ENCODE peak calls at places on chromosomes 11 and 22, in nine cellular contexts. H, R, O, Z, K, S, P, N and B are unnamed samples.

GRCh38 chr11:134124660-134125451 is 56.0 kb downstream of the JAM3 start:
- DNase-seq in P (no peak), N (no peak), H (peak), Z (peak), K (peak), S (no peak), O (no peak), R (peak), B (no peak)

GRCh38 chr11:102411142-102411541 is 41.4 kb downstream of the TMEM123 start:
- DNase-seq in H (no peak), K (no peak), R (no peak), P (no peak), O (no peak), Z (no peak), S (no peak), N (no peak), B (no peak)

GRCh38 chr11:87840786-87841185 is 334.5 kb downstream of the RAB38 start:
- DNase-seq in N (no peak), S (no peak), K (no peak), O (no peak), P (no peak), Z (no peak), H (no peak), R (no peak), B (no peak)

GRCh38 chr11:36738292-36738861 is 140.3 kb upstream of the RAG2 start:
- DNase-seq in S (no peak), K (no peak), R (no peak), O (peak), N (no peak), H (no peak), Z (no peak), P (no peak), B (no peak)

GRCh38 chr11:70244698-70245097 is 25.8 kb upstream of the PPFIA1 start:
- DNase-seq in Z (no peak), H (peak), O (no peak), K (peak), R (no peak), S (peak), N (peak), P (no peak), B (no peak)

GRCh38 chr22:48391820-48392219 is 1435.9 kb downstream of the BRD1 start:
- DNase-seq in P (no peak), O (no peak), S (no peak), Z (no peak), K (no peak), H (no peak), N (no peak), R (no peak), B (no peak)

GRCh38 chr11:128800871-128801417 is 66.2 kb downstream of the KCNJ1 start:
- DNase-seq in S (no peak), R (no peak), H (no peak), K (no peak), O (no peak), P (no peak), Z (no peak), N (no peak), B (no peak)

GRCh38 chr11:83836883-83837654 is 550.9 kb upstream of the CCDC90B start:
- DNase-seq in K (peak), S (peak), R (no peak), N (peak), H (peak), Z (peak), O (peak), P (no peak), B (no peak)

GRCh38 chr11:31340903-31341572 is 28.5 kb downstream of the DCDC1 start:
- DNase-seq in O (no peak), R (no peak), K (peak), H (peak), N (peak), Z (no peak), P (peak), S (peak), B (no peak)

GRCh38 chr22:39745789-39746188 is 147.8 kb downstream of the ENTHD1 start:
- DNase-seq in P (no peak), Z (no peak), R (no peak), N (no peak), O (no peak), H (no peak), K (no peak), S (no peak), B (no peak)

GRCh38 chr11:5288912-5289525 is 12.7 kb downstream of the OR51B4 start:
- DNase-seq in H (peak), K (no peak), R (no peak), S (no peak), P (no peak), O (no peak), Z (no peak), N (no peak), B (no peak)

GRCh38 chr22:27748355-27749168 is 53.0 kb downstream of the MN1 start:
- DNase-seq in Z (no peak), K (peak), S (no peak), N (peak), O (no peak), R (no peak), H (peak), P (no peak), B (peak)

GRCh38 chr22:47154621-47155081 is 392.2 kb downstream of the TBC1D22A start:
- DNase-seq in S (no peak), R (no peak), O (peak), N (peak), Z (peak), P (no peak), H (peak), K (peak), B (peak)

GRCh38 chr11:95487391-95487790 is 256.4 kb upstream of the SESN3 start:
- DNase-seq in H (no peak), R (no peak), N (no peak), O (no peak), K (no peak), P (no peak), S (no peak), Z (no peak), B (no peak)

GRCh38 chr11:107545101-107545514 is 20.4 kb downstream of the ALKBH8 start:
- DNase-seq in R (no peak), N (peak), H (peak), K (peak), Z (no peak), P (peak), O (peak), S (no peak), B (no peak)

GRCh38 chr22:49833340-49834007 is 5.8 kb upstream of the BRD1 start:
- DNase-seq in O (no peak), K (no peak), S (no peak), R (no peak), Z (no peak), H (no peak), P (no peak), N (no peak), B (no peak)

GRCh38 chr11:86237267-86237804 is 7.2 kb upstream of the EED start:
- DNase-seq in K (no peak), S (no peak), R (no peak), H (no peak), Z (no peak), O (no peak), N (no peak), P (no peak), B (no peak)

GRCh38 chr22:30648825-30649224 is 13.2 kb downstream of the SLC35E4 start:
- DNase-seq in R (no peak), H (no peak), Z (no peak), S (no peak), K (no peak), N (no peak), O (no peak), P (no peak), B (no peak)

GRCh38 chr11:46701078-46701654 is 335 bp downstream of the ZNF408 start:
- DNase-seq in O (no peak), Z (no peak), R (no peak), P (no peak), S (no peak), H (no peak), K (no peak), N (no peak), B (no peak)

GRCh38 chr11:75700940-75701339 is 16.7 kb upstream of the MOGAT2 start:
- DNase-seq in N (no peak), O (no peak), H (no peak), S (no peak), R (no peak), K (no peak), Z (no peak), P (no peak), B (no peak)

GRCh38 chr11:72041364-72042058 is 38.8 kb downstream of the NUMA1 start:
- DNase-seq in K (peak), R (peak), N (peak), Z (peak), H (peak), P (peak), S (peak), O (peak), B (peak)

GRCh38 chr11:61079416-61080150 is 22.7 kb upstream of the CD5 start:
- DNase-seq in H (no peak), P (no peak), N (no peak), Z (no peak), S (no peak), K (no peak), O (no peak), R (no peak), B (no peak)